ENCODE peak calls at places on chromosome 5, in four cellular contexts. U is T-helper 2 cell, B is dorsolateral prefrontal cortex, Z is SK-MEL-5. O is an unnamed sample.

GRCh38 chr5:68251804-68252648 is 36.5 kb downstream of the PIK3R1 start:
- DNase-seq in B (no peak), Z (peak), U (no peak), O (no peak)

GRCh38 chr5:3126639-3127038 is 375.2 kb upstream of the IRX2 start:
- DNase-seq in U (no peak), Z (no peak), B (no peak), O (no peak)

GRCh38 chr5:94911285-94911684 is 292.8 kb downstream of the SLF1 start:
- DNase-seq in U (no peak), B (no peak), Z (no peak), O (no peak)

GRCh38 chr5:27124590-27124989 is 86.2 kb upstream of the CDH9 start:
- DNase-seq in Z (peak), B (no peak), U (no peak), O (no peak)

GRCh38 chr5:33312631-33313030 is 128.1 kb upstream of the TARS1 start:
- DNase-seq in B (no peak), U (no peak), Z (no peak), O (no peak)

GRCh38 chr5:160547061-160547460 is 125.4 kb downstream of the PTTG1 start:
- DNase-seq in B (no peak), U (no peak), Z (no peak), O (no peak)

GRCh38 chr5:167653645-167654106 is 637.8 kb upstream of the WWC1 start:
- DNase-seq in U (no peak), Z (no peak), B (no peak), O (no peak)

GRCh38 chr5:463301-463700 is 20.3 kb downstream of the EXOC3 start:
- DNase-seq in U (no peak), B (no peak), Z (no peak), O (no peak)

GRCh38 chr5:8756498-8757084 is 789.3 kb downstream of the SEMA5A start:
- DNase-seq in B (peak), U (no peak), Z (peak), O (no peak)

GRCh38 chr5:135458921-135459331 is 6.8 kb upstream of the TIFAB start:
- DNase-seq in Z (no peak), U (no peak), B (no peak), O (no peak)

GRCh38 chr5:147481376-147481775 is 28.5 kb downstream of the DPYSL3 start:
- DNase-seq in B (no peak), Z (no peak), U (no peak), O (no peak)

GRCh38 chr5:39624268-39624886 is 199.6 kb upstream of the DAB2 start:
- DNase-seq in Z (peak), U (no peak), B (no peak), O (no peak)

GRCh38 chr5:67453526-67453925 is 256.9 kb upstream of the CD180 start:
- DNase-seq in B (no peak), U (no peak), Z (no peak), O (no peak)

GRCh38 chr5:149030392-149030791 is 32.5 kb downstream of the SH3TC2 start:
- DNase-seq in Z (peak), U (no peak), B (no peak), O (no peak)

O was measured in activated CD4-positive, alpha-beta T cell treated with anti-CD3 and anti-CD28 coated beads, Interleukin-2, amount 10 ng/mL, durations not matched to agents 7 days and 5 days.